ENCODE peak calls at places on chromosomes 1 and 21, in ten cellular contexts. One of them, this sample, is unnamed.

GRCh38 chr1:151693057-151693651 is 23.4 kb downstream of the CELF3 start:
- DNase-seq in SJSA1: no peak
- DNase-seq in progenitor cell of endocrine pancreas: no peak
- DNase-seq in AG20443: peak
- DNase-seq in NCI-H345: peak
- DNase-seq in AG09319: no peak
- DNase-seq in NCI-H2107: no peak
- DNase-seq in NCI-H1417: no peak
- DNase-seq in colonic mucosa: peak
- DNase-seq in neural crest cell: no peak
- DNase-seq in this sample: peak

GRCh38 chr1:241639653-241640148 is 468 bp downstream of the CHML start:
- DNase-seq in SJSA1: peak
- DNase-seq in NCI-H345: peak
- DNase-seq in neural crest cell: peak
- DNase-seq in NCI-H2107: no peak
- DNase-seq in AG20443: peak
- DNase-seq in colonic mucosa: peak
- DNase-seq in NCI-H1417: no peak
- DNase-seq in progenitor cell of endocrine pancreas: peak
- DNase-seq in AG09319: no peak
- DNase-seq in this sample: no peak

GRCh38 chr1:95004013-95004412 is 68.7 kb downstream of the ALG14 start:
- DNase-seq in NCI-H345: no peak
- DNase-seq in NCI-H1417: no peak
- DNase-seq in AG09319: no peak
- DNase-seq in colonic mucosa: peak
- DNase-seq in neural crest cell: no peak
- DNase-seq in AG20443: no peak
- DNase-seq in NCI-H2107: no peak
- DNase-seq in progenitor cell of endocrine pancreas: no peak
- DNase-seq in SJSA1: no peak
- DNase-seq in this sample: no peak

GRCh38 chr1:112529301-112529700 is 20.5 kb downstream of the WNT2B start:
- DNase-seq in NCI-H2107: no peak
- DNase-seq in AG09319: no peak
- DNase-seq in AG20443: no peak
- DNase-seq in colonic mucosa: no peak
- DNase-seq in SJSA1: peak
- DNase-seq in neural crest cell: no peak
- DNase-seq in progenitor cell of endocrine pancreas: no peak
- DNase-seq in NCI-H1417: no peak
- DNase-seq in NCI-H345: no peak
- DNase-seq in this sample: no peak

GRCh38 chr1:46150085-46150484 is 17.7 kb upstream of the PIK3R3 start:
- DNase-seq in NCI-H345: no peak
- DNase-seq in NCI-H1417: no peak
- DNase-seq in colonic mucosa: no peak
- DNase-seq in NCI-H2107: no peak
- DNase-seq in neural crest cell: no peak
- DNase-seq in progenitor cell of endocrine pancreas: no peak
- DNase-seq in AG09319: no peak
- DNase-seq in SJSA1: no peak
- DNase-seq in AG20443: no peak
- DNase-seq in this sample: no peak

GRCh38 chr1:10347109-10347508 is 51.8 kb upstream of the PGD start:
- DNase-seq in AG09319: no peak
- DNase-seq in AG20443: no peak
- DNase-seq in progenitor cell of endocrine pancreas: no peak
- DNase-seq in SJSA1: no peak
- DNase-seq in neural crest cell: no peak
- DNase-seq in NCI-H345: no peak
- DNase-seq in colonic mucosa: no peak
- DNase-seq in NCI-H2107: no peak
- DNase-seq in NCI-H1417: no peak
- DNase-seq in this sample: no peak

GRCh38 chr1:63917571-63918394 is 144.0 kb downstream of the ROR1 start:
- DNase-seq in progenitor cell of endocrine pancreas: no peak
- DNase-seq in NCI-H1417: no peak
- DNase-seq in SJSA1: no peak
- DNase-seq in neural crest cell: no peak
- DNase-seq in colonic mucosa: no peak
- DNase-seq in NCI-H2107: no peak
- DNase-seq in NCI-H345: no peak
- DNase-seq in AG20443: no peak
- DNase-seq in AG09319: no peak
- DNase-seq in this sample: no peak

GRCh38 chr1:25615563-25616079 is 970 bp upstream of the MAN1C1 start:
- DNase-seq in NCI-H1417: no peak
- DNase-seq in neural crest cell: no peak
- DNase-seq in NCI-H345: peak
- DNase-seq in SJSA1: no peak
- DNase-seq in progenitor cell of endocrine pancreas: no peak
- DNase-seq in NCI-H2107: no peak
- DNase-seq in AG09319: no peak
- DNase-seq in colonic mucosa: no peak
- DNase-seq in AG20443: no peak
- DNase-seq in this sample: no peak

GRCh38 chr1:25658791-25659431 is 42.3 kb downstream of the MAN1C1 start:
- DNase-seq in NCI-H345: no peak
- DNase-seq in neural crest cell: no peak
- DNase-seq in AG09319: no peak
- DNase-seq in NCI-H2107: no peak
- DNase-seq in progenitor cell of endocrine pancreas: no peak
- DNase-seq in colonic mucosa: peak
- DNase-seq in SJSA1: no peak
- DNase-seq in AG20443: no peak
- DNase-seq in NCI-H1417: no peak
- DNase-seq in this sample: no peak

GRCh38 chr21:45579383-45580180 is 37.3 kb upstream of the SLC19A1 start:
- DNase-seq in NCI-H1417: no peak
- DNase-seq in NCI-H345: no peak
- DNase-seq in progenitor cell of endocrine pancreas: no peak
- DNase-seq in NCI-H2107: no peak
- DNase-seq in colonic mucosa: peak
- DNase-seq in SJSA1: no peak
- DNase-seq in AG20443: no peak
- DNase-seq in AG09319: no peak
- DNase-seq in neural crest cell: no peak
- DNase-seq in this sample: no peak

GRCh38 chr1:154466879-154467767 is 34.9 kb upstream of the TDRD10 start:
- DNase-seq in NCI-H2107: no peak
- DNase-seq in SJSA1: no peak
- DNase-seq in AG20443: peak
- DNase-seq in neural crest cell: no peak
- DNase-seq in NCI-H1417: no peak
- DNase-seq in progenitor cell of endocrine pancreas: no peak
- DNase-seq in AG09319: no peak
- DNase-seq in colonic mucosa: no peak
- DNase-seq in NCI-H345: no peak
- DNase-seq in this sample: no peak

GRCh38 chr1:230256896-230257295 is 169.2 kb downstream of the PGBD5 start:
- DNase-seq in progenitor cell of endocrine pancreas: no peak
- DNase-seq in NCI-H345: no peak
- DNase-seq in NCI-H1417: no peak
- DNase-seq in neural crest cell: no peak
- DNase-seq in AG20443: no peak
- DNase-seq in SJSA1: no peak
- DNase-seq in NCI-H2107: no peak
- DNase-seq in AG09319: no peak
- DNase-seq in colonic mucosa: no peak
- DNase-seq in this sample: no peak

GRCh38 chr1:41954533-41954944 is 35.8 kb upstream of the HIVEP3 start:
- DNase-seq in colonic mucosa: no peak
- DNase-seq in NCI-H2107: no peak
- DNase-seq in progenitor cell of endocrine pancreas: no peak
- DNase-seq in AG20443: peak
- DNase-seq in AG09319: peak
- DNase-seq in SJSA1: peak
- DNase-seq in NCI-H1417: no peak
- DNase-seq in NCI-H345: no peak
- DNase-seq in neural crest cell: no peak
- DNase-seq in this sample: no peak

GRCh38 chr1:214123061-214123784 is 135.4 kb downstream of the PROX1 start:
- DNase-seq in NCI-H1417: peak
- DNase-seq in neural crest cell: peak
- DNase-seq in NCI-H2107: peak
- DNase-seq in AG20443: peak
- DNase-seq in NCI-H345: peak
- DNase-seq in progenitor cell of endocrine pancreas: peak
- DNase-seq in colonic mucosa: peak
- DNase-seq in AG09319: no peak
- DNase-seq in SJSA1: peak
- DNase-seq in this sample: peak

GRCh38 chr1:48776400-48777218 is at the start of gene BEND5:
- DNase-seq in colonic mucosa: peak
- DNase-seq in NCI-H345: peak
- DNase-seq in AG09319: no peak
- DNase-seq in SJSA1: no peak
- DNase-seq in AG20443: peak
- DNase-seq in NCI-H2107: peak
- DNase-seq in NCI-H1417: peak
- DNase-seq in neural crest cell: peak
- DNase-seq in progenitor cell of endocrine pancreas: peak
- DNase-seq in this sample: peak

GRCh38 chr1:190754769-190755168 is 277.1 kb upstream of the BRINP3 start:
- DNase-seq in AG09319: no peak
- DNase-seq in progenitor cell of endocrine pancreas: no peak
- DNase-seq in neural crest cell: no peak
- DNase-seq in NCI-H1417: peak
- DNase-seq in NCI-H2107: peak
- DNase-seq in SJSA1: no peak
- DNase-seq in AG20443: no peak
- DNase-seq in NCI-H345: peak
- DNase-seq in colonic mucosa: no peak
- DNase-seq in this sample: no peak

GRCh38 chr1:53992085-53992874 is 25.7 kb downstream of the LDLRAD1 start:
- DNase-seq in AG09319: no peak
- DNase-seq in NCI-H1417: no peak
- DNase-seq in progenitor cell of endocrine pancreas: no peak
- DNase-seq in SJSA1: no peak
- DNase-seq in NCI-H2107: no peak
- DNase-seq in AG20443: no peak
- DNase-seq in NCI-H345: no peak
- DNase-seq in colonic mucosa: no peak
- DNase-seq in neural crest cell: no peak
- DNase-seq in this sample: no peak

GRCh38 chr1:196400478-196401453 is 207.5 kb downstream of the KCNT2 start:
- DNase-seq in NCI-H2107: peak
- DNase-seq in colonic mucosa: peak
- DNase-seq in AG09319: peak
- DNase-seq in AG20443: peak
- DNase-seq in neural crest cell: no peak
- DNase-seq in progenitor cell of endocrine pancreas: no peak
- DNase-seq in SJSA1: no peak
- DNase-seq in NCI-H1417: no peak
- DNase-seq in NCI-H345: no peak
- DNase-seq in this sample: no peak

GRCh38 chr21:35223480-35224156 is 174.5 kb upstream of the RUNX1 start:
- DNase-seq in progenitor cell of endocrine pancreas: no peak
- DNase-seq in SJSA1: no peak
- DNase-seq in colonic mucosa: no peak
- DNase-seq in AG09319: no peak
- DNase-seq in AG20443: no peak
- DNase-seq in NCI-H1417: no peak
- DNase-seq in NCI-H2107: peak
- DNase-seq in NCI-H345: peak
- DNase-seq in neural crest cell: no peak
- DNase-seq in this sample: no peak

GRCh38 chr1:198788561-198789064 is 149.8 kb downstream of the PTPRC start:
- DNase-seq in AG09319: no peak
- DNase-seq in neural crest cell: peak
- DNase-seq in NCI-H345: no peak
- DNase-seq in NCI-H2107: no peak
- DNase-seq in colonic mucosa: no peak
- DNase-seq in AG20443: no peak
- DNase-seq in progenitor cell of endocrine pancreas: no peak
- DNase-seq in SJSA1: no peak
- DNase-seq in NCI-H1417: no peak
- DNase-seq in this sample: no peak

GRCh38 chr1:42891471-42891870 is 45.1 kb downstream of the ZNF691 start:
- DNase-seq in AG20443: no peak
- DNase-seq in neural crest cell: no peak
- DNase-seq in NCI-H345: peak
- DNase-seq in NCI-H2107: peak
- DNase-seq in colonic mucosa: no peak
- DNase-seq in AG09319: no peak
- DNase-seq in SJSA1: no peak
- DNase-seq in progenitor cell of endocrine pancreas: no peak
- DNase-seq in NCI-H1417: no peak
- DNase-seq in this sample: no peak

GRCh38 chr1:150259217-150259616 is 1.6 kb downstream of the CA14 start:
- DNase-seq in SJSA1: no peak
- DNase-seq in AG09319: no peak
- DNase-seq in NCI-H2107: no peak
- DNase-seq in colonic mucosa: no peak
- DNase-seq in neural crest cell: no peak
- DNase-seq in AG20443: no peak
- DNase-seq in NCI-H1417: no peak
- DNase-seq in NCI-H345: no peak
- DNase-seq in progenitor cell of endocrine pancreas: no peak
- DNase-seq in this sample: no peak

GRCh38 chr1:1306070-1306660 is 1.6 kb downstream of the ACAP3 start:
- DNase-seq in NCI-H345: no peak
- DNase-seq in SJSA1: peak
- DNase-seq in neural crest cell: no peak
- DNase-seq in colonic mucosa: no peak
- DNase-seq in NCI-H1417: no peak
- DNase-seq in AG20443: no peak
- DNase-seq in NCI-H2107: no peak
- DNase-seq in AG09319: no peak
- DNase-seq in progenitor cell of endocrine pancreas: no peak
- DNase-seq in this sample: peak

GRCh38 chr1:192984058-192984457 is 75.1 kb downstream of the UCHL5 start:
- DNase-seq in colonic mucosa: no peak
- DNase-seq in AG09319: no peak
- DNase-seq in AG20443: no peak
- DNase-seq in SJSA1: no peak
- DNase-seq in progenitor cell of endocrine pancreas: no peak
- DNase-seq in neural crest cell: no peak
- DNase-seq in NCI-H345: no peak
- DNase-seq in NCI-H1417: no peak
- DNase-seq in NCI-H2107: no peak
- DNase-seq in this sample: no peak

GRCh38 chr1:40897499-40897898 is 35.3 kb upstream of the CITED4 start:
- DNase-seq in AG20443: peak
- DNase-seq in AG09319: no peak
- DNase-seq in NCI-H2107: no peak
- DNase-seq in progenitor cell of endocrine pancreas: no peak
- DNase-seq in NCI-H345: no peak
- DNase-seq in SJSA1: peak
- DNase-seq in colonic mucosa: no peak
- DNase-seq in NCI-H1417: no peak
- DNase-seq in neural crest cell: no peak
- DNase-seq in this sample: no peak

GRCh38 chr1:109290998-109291397 is 8.1 kb upstream of the PSRC1 start:
- DNase-seq in AG09319: no peak
- DNase-seq in progenitor cell of endocrine pancreas: no peak
- DNase-seq in NCI-H1417: no peak
- DNase-seq in colonic mucosa: no peak
- DNase-seq in NCI-H345: no peak
- DNase-seq in neural crest cell: no peak
- DNase-seq in NCI-H2107: no peak
- DNase-seq in AG20443: no peak
- DNase-seq in SJSA1: no peak
- DNase-seq in this sample: no peak

GRCh38 chr21:44802396-44803153 is 955 bp upstream of the UBE2G2 start:
- DNase-seq in NCI-H345: no peak
- DNase-seq in neural crest cell: no peak
- DNase-seq in NCI-H2107: no peak
- DNase-seq in AG09319: no peak
- DNase-seq in progenitor cell of endocrine pancreas: no peak
- DNase-seq in colonic mucosa: no peak
- DNase-seq in AG20443: no peak
- DNase-seq in SJSA1: peak
- DNase-seq in NCI-H1417: peak
- DNase-seq in this sample: no peak

GRCh38 chr1:74729741-74730478 is 2.9 kb downstream of the CRYZ start:
- DNase-seq in NCI-H1417: no peak
- DNase-seq in AG09319: no peak
- DNase-seq in neural crest cell: no peak
- DNase-seq in colonic mucosa: no peak
- DNase-seq in SJSA1: peak
- DNase-seq in AG20443: peak
- DNase-seq in NCI-H2107: no peak
- DNase-seq in progenitor cell of endocrine pancreas: no peak
- DNase-seq in NCI-H345: peak
- DNase-seq in this sample: no peak

This sample was measured in NCI-H1436.